ENCODE peak calls at places on chromosomes 11 and 22, in four cellular contexts. One of them, this sample, is unnamed. For H3K27me3, the result is how much of the 10 kb centered on the place peaks cover.

GRCh38 chr11:103441021-103441420 is 331.8 kb downstream of the DYNC2H1 start:
- DNase-seq in sigmoid colon: no peak
- DNase-seq in vagina: no peak
- DNase-seq in PC-3: no peak
- DNase-seq in this sample: no peak

GRCh38 chr11:2826679-2827056 is 58.9 kb downstream of the CDKN1C start:
- DNase-seq in vagina: no peak
- DNase-seq in PC-3: no peak
- DNase-seq in sigmoid colon: no peak
- DNase-seq in this sample: no peak

GRCh38 chr11:129880311-129880710 is 15.1 kb downstream of the NFRKB start:
- DNase-seq in vagina: no peak
- DNase-seq in sigmoid colon: no peak
- DNase-seq in PC-3: no peak
- DNase-seq in this sample: no peak

GRCh38 chr11:126444072-126444471 is 88.6 kb downstream of the ST3GAL4 start:
- DNase-seq in PC-3: no peak
- DNase-seq in vagina: no peak
- DNase-seq in sigmoid colon: no peak
- DNase-seq in this sample: no peak

GRCh38 chr11:126115820-126116319 is 53.2 kb upstream of the CDON start:
- DNase-seq in sigmoid colon: peak
- DNase-seq in PC-3: peak
- DNase-seq in vagina: no peak
- DNase-seq in this sample: no peak

GRCh38 chr22:29144786-29145160 is 60.9 kb upstream of the EMID1 start:
- DNase-seq in vagina: peak
- DNase-seq in PC-3: no peak
- DNase-seq in sigmoid colon: peak
- DNase-seq in this sample: no peak

GRCh38 chr11:63765688-63766241 is 2.8 kb downstream of the ZFTA start:
- DNase-seq in sigmoid colon: no peak
- DNase-seq in PC-3: no peak
- DNase-seq in vagina: no peak
- DNase-seq in this sample: no peak

GRCh38 chr22:29268511-29269229 is 602 bp downstream of the EWSR1 start:
- DNase-seq in sigmoid colon: peak
- DNase-seq in PC-3: peak
- DNase-seq in vagina: no peak
- DNase-seq in this sample: peak

GRCh38 chr11:134340354-134340964 is 8.7 kb downstream of the GLB1L2 start:
- DNase-seq in sigmoid colon: peak
- DNase-seq in PC-3: no peak
- DNase-seq in vagina: no peak
- DNase-seq in this sample: no peak

GRCh38 chr11:13030857-13031256 is 21.7 kb downstream of the RASSF10 start:
- DNase-seq in vagina: no peak
- DNase-seq in PC-3: no peak
- DNase-seq in sigmoid colon: no peak
- DNase-seq in this sample: no peak

GRCh38 chr11:2576116-2576515 is 123.7 kb downstream of the KCNQ1OT1 start:
- DNase-seq in vagina: no peak
- DNase-seq in PC-3: no peak
- DNase-seq in sigmoid colon: no peak
- DNase-seq in this sample: no peak

GRCh38 chr11:44537679-44538078 is 27.8 kb upstream of the CD82 start:
- DNase-seq in PC-3: no peak
- DNase-seq in sigmoid colon: no peak
- DNase-seq in vagina: no peak
- DNase-seq in this sample: no peak

GRCh38 chr11:1879941-1880720 is 11.6 kb downstream of the PRR33 start:
- DNase-seq in vagina: peak
- DNase-seq in sigmoid colon: peak
- DNase-seq in PC-3: no peak
- DNase-seq in this sample: no peak

GRCh38 chr11:130023204-130023603 is 20.6 kb upstream of the PRDM10 start:
- DNase-seq in PC-3: peak
- DNase-seq in vagina: no peak
- DNase-seq in sigmoid colon: no peak
- DNase-seq in this sample: no peak

GRCh38 chr22:22168190-22168940 is 76.2 kb upstream of the VPREB1 start:
- DNase-seq in sigmoid colon: no peak
- DNase-seq in PC-3: peak
- DNase-seq in vagina: no peak
- DNase-seq in this sample: peak

GRCh38 chr11:795638-796564 is 2.2 kb downstream of the SLC25A22 start:
- DNase-seq in vagina: no peak
- DNase-seq in PC-3: peak
- DNase-seq in sigmoid colon: peak
- DNase-seq in this sample: peak

GRCh38 chr11:43580735-43581369 is 99.7 kb upstream of the HSD17B12 start:
- DNase-seq in sigmoid colon: no peak
- DNase-seq in PC-3: no peak
- DNase-seq in vagina: no peak
- DNase-seq in this sample: no peak

GRCh38 chr11:72836111-72836510 is 21.9 kb downstream of the ATG16L2 start:
- DNase-seq in PC-3: peak
- DNase-seq in sigmoid colon: peak
- DNase-seq in vagina: no peak
- DNase-seq in this sample: no peak

GRCh38 chr22:38222797-38223119 is 21.0 kb downstream of the MAFF start:
- DNase-seq in PC-3: no peak
- DNase-seq in sigmoid colon: no peak
- DNase-seq in vagina: no peak
- DNase-seq in this sample: no peak

GRCh38 chr11:79185351-79185750 is 255.5 kb downstream of the TENM4 start:
- DNase-seq in vagina: no peak
- DNase-seq in PC-3: no peak
- DNase-seq in sigmoid colon: no peak
- DNase-seq in this sample: no peak

GRCh38 chr22:47054231-47055072 is 292.0 kb downstream of the TBC1D22A start:
- DNase-seq in vagina: no peak
- DNase-seq in PC-3: no peak
- DNase-seq in sigmoid colon: no peak
- DNase-seq in this sample: no peak

GRCh38 chr11:64603411-64604110 is 12.5 kb downstream of the SLC22A12 start:
- DNase-seq in vagina: no peak
- DNase-seq in PC-3: no peak
- DNase-seq in sigmoid colon: no peak
- DNase-seq in this sample: no peak

GRCh38 chr11:86991341-86991740 is 36.1 kb upstream of the FZD4 start:
- DNase-seq in PC-3: no peak
- DNase-seq in sigmoid colon: no peak
- DNase-seq in vagina: no peak
- DNase-seq in this sample: no peak

GRCh38 chr11:95922099-95922498 is 1.8 kb downstream of the MTMR2 start:
- DNase-seq in vagina: no peak
- DNase-seq in sigmoid colon: no peak
- DNase-seq in PC-3: peak
- DNase-seq in this sample: no peak

GRCh38 chr22:48545976-48546375 is 1281.7 kb downstream of the BRD1 start:
- DNase-seq in PC-3: no peak
- DNase-seq in sigmoid colon: no peak
- DNase-seq in vagina: no peak
- DNase-seq in this sample: no peak

GRCh38 chr22:27507935-27508504 is 293.5 kb downstream of the MN1 start:
- DNase-seq in PC-3: peak
- DNase-seq in sigmoid colon: no peak
- DNase-seq in vagina: no peak
- DNase-seq in this sample: no peak

GRCh38 chr11:27420722-27421572 is 51.6 kb downstream of the LGR4 start:
- DNase-seq in PC-3: no peak
- DNase-seq in vagina: no peak
- DNase-seq in sigmoid colon: no peak
- DNase-seq in this sample: no peak

GRCh38 chr11:105202844-105203548 is 63.4 kb upstream of the CARD18 start:
- DNase-seq in vagina: no peak
- DNase-seq in PC-3: peak
- DNase-seq in sigmoid colon: no peak
- DNase-seq in this sample: no peak

GRCh38 chr11:111137846-111138245 is 107.7 kb upstream of the POU2AF2 start:
- DNase-seq in sigmoid colon: no peak
- DNase-seq in PC-3: no peak
- DNase-seq in vagina: no peak
- DNase-seq in this sample: no peak

GRCh38 chr22:32590556-32590955 is 115.9 kb downstream of the FBXO7 start:
- DNase-seq in vagina: no peak
- DNase-seq in sigmoid colon: no peak
- DNase-seq in PC-3: peak
- DNase-seq in this sample: no peak

GRCh38 chr22:37330200-37331033 is 48.1 kb downstream of the CYTH4 start:
- DNase-seq in sigmoid colon: no peak
- DNase-seq in PC-3: peak
- DNase-seq in vagina: no peak
- DNase-seq in this sample: no peak

GRCh38 chr11:119343726-119344125 is 2.8 kb downstream of the MFRP start:
- DNase-seq in sigmoid colon: no peak
- DNase-seq in PC-3: no peak
- DNase-seq in vagina: no peak
- DNase-seq in this sample: no peak

GRCh38 chr11:123426766-123427165 is 3.3 kb upstream of the GRAMD1B start:
- DNase-seq in sigmoid colon: no peak
- DNase-seq in PC-3: no peak
- DNase-seq in vagina: no peak
- DNase-seq in this sample: no peak

GRCh38 chr11:84465040-84465439 is 1162.1 kb downstream of the DLG2 start:
- DNase-seq in vagina: no peak
- DNase-seq in PC-3: no peak
- DNase-seq in sigmoid colon: no peak
- DNase-seq in this sample: no peak

DNA sequence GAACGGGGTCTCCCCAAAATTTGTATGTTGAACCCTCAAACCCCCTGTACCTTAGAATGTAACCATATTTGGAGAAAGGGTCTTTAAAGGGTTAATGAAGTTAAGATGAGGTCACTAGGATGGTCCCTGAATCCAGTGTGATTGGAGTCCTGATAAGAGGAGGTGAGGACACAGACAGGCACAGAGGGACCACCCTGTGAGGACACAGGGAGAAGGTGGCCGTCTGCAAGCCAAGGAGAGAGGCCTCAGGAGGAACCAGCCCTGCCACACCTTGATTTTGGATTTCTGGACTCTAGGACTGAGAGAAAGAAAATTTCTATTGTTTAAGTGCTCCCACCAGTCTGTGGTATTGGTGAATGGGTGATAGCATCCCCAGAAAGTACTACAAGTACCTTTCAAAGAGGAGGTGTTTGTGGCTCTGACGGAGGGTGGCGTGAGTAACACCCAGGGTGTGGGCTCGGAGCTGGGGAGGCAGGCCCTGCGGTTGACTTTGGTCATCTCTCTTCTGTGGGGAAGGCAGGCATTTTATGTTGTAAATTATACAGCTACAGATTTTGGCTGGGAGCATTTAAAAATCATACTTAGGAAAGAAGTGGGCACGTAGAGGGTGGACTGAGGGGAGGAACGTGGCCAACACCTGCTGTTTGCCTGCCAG is 13.8 kb downstream of the MRGPRF start:
- DNase-seq in vagina: peak
- DNase-seq in PC-3: no peak
- DNase-seq in sigmoid colon: peak
- DNase-seq in this sample: no peak
- H3K27me3 ChIP-seq in vagina: under half
- H3K27me3 ChIP-seq in PC-3: under half
- H3K27me3 ChIP-seq in sigmoid colon: under half
- H3K27me3 ChIP-seq in this sample: under half

GRCh38 chr11:19711911-19712280 is 741 bp upstream of the NAV2 start:
- DNase-seq in vagina: no peak
- DNase-seq in PC-3: no peak
- DNase-seq in sigmoid colon: no peak
- DNase-seq in this sample: no peak
- H3K27me3 ChIP-seq in vagina: under half
- H3K27me3 ChIP-seq in PC-3: under half
- H3K27me3 ChIP-seq in sigmoid colon: under half
- H3K27me3 ChIP-seq in this sample: under half

GRCh38 chr11:128713595-128713994 is 19.7 kb downstream of the FLI1 start:
- DNase-seq in PC-3: peak
- DNase-seq in sigmoid colon: no peak
- DNase-seq in vagina: no peak
- DNase-seq in this sample: no peak

GRCh38 chr11:128708660-128709059 is 14.8 kb downstream of the FLI1 start:
- DNase-seq in PC-3: peak
- DNase-seq in vagina: no peak
- DNase-seq in sigmoid colon: no peak
- DNase-seq in this sample: no peak

GRCh38 chr11:128714121-128714520 is 20.2 kb downstream of the FLI1 start:
- DNase-seq in sigmoid colon: no peak
- DNase-seq in PC-3: no peak
- DNase-seq in vagina: no peak
- DNase-seq in this sample: no peak

GRCh38 chr11:128709402-128709801 is 15.5 kb downstream of the FLI1 start:
- DNase-seq in PC-3: peak
- DNase-seq in sigmoid colon: no peak
- DNase-seq in vagina: no peak
- DNase-seq in this sample: no peak

DNA sequence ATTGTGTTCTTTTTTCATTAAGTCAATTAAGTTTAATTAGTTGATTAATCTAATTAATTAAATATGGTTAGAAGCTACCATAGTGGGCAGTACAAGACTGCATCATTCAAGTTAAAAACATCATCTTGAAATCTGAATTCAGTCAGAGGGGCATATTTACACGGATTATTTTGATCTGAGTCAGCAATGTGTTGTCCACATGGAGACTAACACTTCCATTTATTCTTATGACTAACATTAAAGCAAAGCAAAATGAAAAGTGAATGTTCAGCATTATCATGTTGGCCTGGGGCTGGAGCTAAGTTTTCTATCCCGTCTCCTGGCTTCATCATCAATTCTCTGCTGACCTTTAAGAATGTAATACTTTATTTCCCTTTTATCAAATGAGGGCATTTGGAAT is 17.3 kb downstream of the FLI1 start:
- DNase-seq in PC-3: peak
- DNase-seq in sigmoid colon: no peak
- DNase-seq in vagina: no peak
- DNase-seq in this sample: no peak
- H3K27me3 ChIP-seq in PC-3: under half
- H3K27me3 ChIP-seq in sigmoid colon: under half
- H3K27me3 ChIP-seq in vagina: under half
- H3K27me3 ChIP-seq in this sample: under half

GRCh38 chr11:76280882-76281557 is 74.7 kb upstream of the WNT11 start:
- DNase-seq in vagina: no peak
- DNase-seq in PC-3: no peak
- DNase-seq in sigmoid colon: no peak
- DNase-seq in this sample: no peak
- H3K27me3 ChIP-seq in vagina: under half
- H3K27me3 ChIP-seq in PC-3: under half
- H3K27me3 ChIP-seq in sigmoid colon: under half
- H3K27me3 ChIP-seq in this sample: under half